ENCODE peak calls at places on chromosome X, in eight cellular contexts. V is tibial artery, D is GM06990, P is right atrium auricular region, C is T-cell, G is NCI-H1092, I is Peyer's patch, H is neural crest cell. Y is an unnamed sample.

GRCh38 chrX:151488677-151489076 is 74.8 kb upstream of the PASD1 start:
- DNase-seq in H (no peak), C (no peak), D (no peak), G (no peak), I (no peak), P (no peak), V (no peak), Y (peak; percentile 33)

GRCh38 chrX:48648299-48648698 is 35.3 kb upstream of the WAS start:
- DNase-seq in V (peak; percentile 54), H (no peak), D (no peak), G (peak; percentile 28), P (peak; percentile 59), I (peak; percentile 67), C (peak; percentile 1), Y (peak; percentile 23)

GRCh38 chrX:103405009-103405333 is 28.6 kb downstream of the BEX3 start:
- DNase-seq in V (no peak), C (no peak), G (no peak), H (no peak), I (no peak), P (no peak), D (no peak), Y (no peak)

GRCh38 chrX:30577362-30577961 is at the start of gene TASL:
- DNase-seq in C (no peak), D (peak; percentile 83), G (no peak), I (peak; percentile 69), P (no peak), V (no peak), H (no peak), Y (no peak)

GRCh38 chrX:136662104-136662503 is 14.1 kb downstream of the CD40LG start:
- DNase-seq in D (no peak), V (no peak), H (no peak), P (no peak), I (peak; percentile 69), G (no peak), C (no peak), Y (no peak)

GRCh38 chrX:18368402-18368801 is 13.9 kb upstream of the SCML2 start:
- DNase-seq in G (no peak), I (no peak), D (no peak), P (no peak), V (no peak), C (no peak), H (no peak), Y (no peak)

GRCh38 chrX:109918753-109919152 is 84.2 kb upstream of the TMEM164 start:
- DNase-seq in P (no peak), G (no peak), C (no peak), D (no peak), I (no peak), H (no peak), V (no peak), Y (no peak)

GRCh38 chrX:109347618-109348017 is 134.3 kb downstream of the GUCY2F start:
- DNase-seq in P (no peak), H (no peak), V (no peak), C (no peak), I (no peak), G (no peak), D (no peak), Y (no peak)

GRCh38 chrX:154735695-154736393 is 15.0 kb downstream of the GAB3 start:
- DNase-seq in H (no peak), G (no peak), C (no peak), P (no peak), I (peak; percentile 61), D (no peak), V (peak; percentile 70), Y (no peak)

GRCh38 chrX:65647801-65648200 is 19.7 kb upstream of the MSN start:
- DNase-seq in I (no peak), D (no peak), P (no peak), C (no peak), G (no peak), V (no peak), H (no peak), Y (no peak)

GRCh38 chrX:81120270-81120935 is 81.3 kb downstream of the HMGN5 start:
- DNase-seq in C (no peak), P (no peak), G (no peak), H (no peak), I (no peak), V (no peak), D (peak; percentile 1), Y (peak; percentile 11)

GRCh38 chrX:48981178-48981577 is 9.5 kb upstream of the KCND1 start:
- DNase-seq in I (no peak), D (no peak), C (no peak), H (no peak), P (no peak), V (no peak), G (no peak), Y (no peak)

GRCh38 chrX:30910124-30910860 is 21.2 kb upstream of the TAB3 start:
- DNase-seq in D (no peak), P (no peak), V (no peak), G (no peak), I (no peak), C (no peak), H (no peak), Y (no peak)

GRCh38 chrX:20067709-20068315 is 48.9 kb downstream of the MAP7D2 start:
- DNase-seq in G (peak; percentile 77), D (peak; percentile 20), P (peak; percentile 86), V (peak; percentile 79), H (no peak), C (no peak), I (peak; percentile 74), Y (no peak)

GRCh38 chrX:124086411-124086810 is 124.9 kb downstream of the STAG2 start:
- DNase-seq in G (no peak), D (no peak), I (no peak), V (no peak), C (peak; percentile 17), P (no peak), H (no peak), Y (no peak)

GRCh38 chrX:71543316-71543715 is 10.4 kb downstream of the OGT start:
- DNase-seq in D (no peak), H (no peak), I (no peak), P (no peak), C (no peak), G (no peak), V (no peak), Y (no peak)

GRCh38 chrX:71989768-71990167 is 79.1 kb downstream of the NHSL2 start:
- DNase-seq in P (no peak), I (no peak), V (peak; percentile 64), H (no peak), G (no peak), D (no peak), C (no peak), Y (no peak)

GRCh38 chrX:63747331-63747730 is 37.7 kb downstream of the ARHGEF9 start:
- DNase-seq in I (no peak), C (no peak), V (no peak), D (no peak), H (no peak), G (no peak), P (no peak), Y (no peak)

GRCh38 chrX:16386126-16386525 is 218.8 kb downstream of the MAGEB17 start:
- DNase-seq in C (no peak), I (no peak), D (no peak), H (no peak), P (no peak), V (no peak), G (no peak), Y (no peak)

Y was measured in HEK293T.